ENCODE peak calls at places on chromosomes 12 and 14, in five cellular contexts. B, V, N, E and D are unnamed samples.

GRCh38 chr12:69991683-69992297 is 166.8 kb downstream of the MYRFL start:
- DNase-seq in E (no peak), N (no peak), V (no peak), B (no peak), D (no peak)

GRCh38 chr12:98422359-98422758 is 93.0 kb upstream of the TMPO start:
- DNase-seq in B (no peak), V (no peak), E (no peak), N (no peak), D (no peak)

GRCh38 chr14:77122555-77123125 is 19.0 kb downstream of the ZDHHC22 start:
- DNase-seq in E (no peak), V (no peak), B (no peak), N (no peak), D (no peak)

GRCh38 chr14:28901631-28902030 is 135.0 kb downstream of the FOXG1 start:
- DNase-seq in V (no peak), N (no peak), B (no peak), E (no peak), D (no peak)

GRCh38 chr14:43539210-43539609 is 967.9 kb downstream of the FSCB start:
- DNase-seq in V (no peak), E (no peak), N (no peak), B (no peak), D (no peak)

GRCh38 chr12:46266869-46267617 is 1.8 kb downstream of the SLC38A1 start:
- DNase-seq in N (peak; percentile 32), E (no peak), B (peak; percentile 61), V (peak; percentile 37), D (peak; percentile 51)

GRCh38 chr12:57504033-57504432 is 16.2 kb downstream of the MARS1 start:
- DNase-seq in N (no peak), V (no peak), B (no peak), E (no peak), D (no peak)

GRCh38 chr14:31070431-31070830 is 44.3 kb upstream of the STRN3 start:
- DNase-seq in N (no peak), B (no peak), E (peak; percentile 72), V (no peak), D (no peak)

GRCh38 chr14:31449971-31450610 is 7.2 kb downstream of the DTD2 start:
- DNase-seq in V (no peak), E (peak; percentile 31), N (no peak), B (peak; percentile 40), D (no peak)

GRCh38 chr12:28415755-28416154 is 225.5 kb downstream of the CCDC91 start:
- DNase-seq in E (peak; percentile 55), V (no peak), N (no peak), B (no peak), D (no peak)

GRCh38 chr12:131102991-131103609 is 149.4 kb downstream of the ADGRD1 start:
- DNase-seq in N (no peak), V (no peak), E (no peak), B (peak; percentile 74), D (peak; percentile 31)

GRCh38 chr14:50834802-50835276 is 3.9 kb upstream of the NIN start:
- DNase-seq in E (no peak), N (no peak), B (no peak), V (no peak), D (no peak)

GRCh38 chr14:78902010-78902623 is 731.9 kb downstream of the NRXN3 start:
- DNase-seq in B (peak; percentile 47), E (peak; percentile 12), V (peak; percentile 7), N (no peak), D (peak; percentile 78)

GRCh38 chr14:76201162-76201561 is 49.4 kb downstream of the GPATCH2L start:
- DNase-seq in N (no peak), V (no peak), B (no peak), E (peak; percentile 21), D (no peak)

GRCh38 chr14:106831322-106831720 is 1304.9 kb downstream of the TMEM121 start:
- DNase-seq in N (peak; percentile 31), B (peak; percentile 99), E (no peak), V (no peak), D (no peak)

GRCh38 chr14:100771121-100771800 is 44.6 kb downstream of the DLK1 start:
- DNase-seq in E (no peak), B (no peak), V (no peak), N (no peak), D (no peak)

GRCh38 chr14:59787045-59787674 is 83.4 kb downstream of the RTN1 start:
- DNase-seq in N (no peak), B (no peak), V (no peak), E (no peak), D (no peak)

GRCh38 chr14:73789996-73790581 is 61.5 kb upstream of the PTGR2 start:
- DNase-seq in V (peak; percentile 75), B (no peak), E (peak; percentile 94), N (no peak), D (no peak)

GRCh38 chr12:19575307-19576243 is 136.3 kb downstream of the AEBP2 start:
- DNase-seq in N (no peak), V (no peak), B (no peak), E (peak; percentile 40), D (no peak)

GRCh38 chr12:3735432-3735831 is 17.5 kb downstream of the CRACR2A start:
- DNase-seq in V (no peak), N (no peak), B (no peak), E (no peak), D (no peak)

GRCh38 chr12:121810833-121811433 is 7.1 kb downstream of the SETD1B start:
- DNase-seq in N (no peak), B (no peak), E (no peak), V (no peak), D (no peak)

GRCh38 chr14:22850944-22851790 is 14.8 kb downstream of the MMP14 start:
- DNase-seq in V (peak; percentile 48), E (peak; percentile 95), B (peak; percentile 32), N (no peak), D (peak; percentile 67)

GRCh38 chr14:76086636-76087035 is 65.1 kb upstream of the GPATCH2L start:
- DNase-seq in B (no peak), E (no peak), V (no peak), N (no peak), D (peak; percentile 39)

GRCh38 chr12:110513842-110514241 is 11.7 kb downstream of the RAD9B start:
- DNase-seq in E (no peak), N (no peak), V (no peak), B (no peak), D (no peak)

GRCh38 chr12:12975322-12976077 is 23.5 kb upstream of the GPRC5D start:
- DNase-seq in B (peak; percentile 56), E (no peak), N (no peak), V (no peak), D (peak; percentile 62)

GRCh38 chr12:56839489-56840442 is 76.6 kb downstream of the HSD17B6 start:
- DNase-seq in E (no peak), N (peak; percentile 15), B (peak; percentile 54), V (peak; percentile 19), D (peak; percentile 8)